ENCODE peak calls at places on chromosomes 7 and 10, in nine cellular contexts. K is HL-60, S is fibroblast of mammary gland, W is AG04449, D is dorsolateral prefrontal cortex, Q is stomach, P is Peyer's patch, G is pancreas, I is fibroblast of pulmonary artery. T is an unnamed sample.

GRCh38 chr10:95818663-95819062 is 62.7 kb downstream of the ENTPD1 start:
- DNase-seq in D (no peak), I (peak; percentile 90), G (no peak), P (no peak), W (peak; percentile 55), Q (no peak), K (no peak), S (peak; percentile 71), T (no peak)

GRCh38 chr10:71358292-71358691 is 38.4 kb upstream of the CDH23 start:
- DNase-seq in P (no peak), S (no peak), D (no peak), W (no peak), I (no peak), Q (no peak), G (no peak), K (no peak), T (no peak)

GRCh38 chr10:103256613-103257012 is 10.9 kb downstream of the RPEL1 start:
- DNase-seq in Q (no peak), I (no peak), P (no peak), K (no peak), W (no peak), G (no peak), S (no peak), D (no peak), T (no peak)

GRCh38 chr10:49005270-49005669 is 65.6 kb upstream of the LRRC18 start:
- DNase-seq in W (no peak), D (no peak), Q (no peak), K (no peak), P (no peak), G (no peak), S (no peak), I (no peak), T (no peak)

GRCh38 chr7:151245360-151246160 is 2.9 kb downstream of the SMARCD3 start:
- DNase-seq in P (peak; percentile 61), G (no peak), D (no peak), S (no peak), K (no peak), W (no peak), I (no peak), Q (peak; percentile 49), T (peak; percentile 74)

GRCh38 chr7:41538810-41539724 is 163.8 kb downstream of the INHBA start:
- DNase-seq in K (no peak), W (no peak), S (peak; percentile 38), P (no peak), I (peak; percentile 24), D (no peak), G (no peak), Q (no peak), T (no peak)

GRCh38 chr10:7410800-7411670 is at the start of gene SFMBT2:
- DNase-seq in S (peak; percentile 64), G (peak; percentile 50), P (peak; percentile 58), K (peak; percentile 37), W (no peak), I (peak; percentile 72), D (peak; percentile 64), Q (peak; percentile 51), T (peak; percentile 57)

GRCh38 chr7:155269766-155270585 is 27.7 kb upstream of the INSIG1 start:
- DNase-seq in Q (no peak), W (no peak), D (no peak), P (no peak), K (no peak), G (no peak), S (peak; percentile 83), I (peak; percentile 15), T (no peak)

GRCh38 chr10:3484306-3485187 is 300.5 kb downstream of the KLF6 start:
- DNase-seq in S (peak; percentile 46), D (no peak), G (no peak), K (no peak), W (no peak), I (peak; percentile 44), Q (no peak), P (peak; percentile 64), T (no peak)

GRCh38 chr10:131685576-131685975 is 215.2 kb upstream of the PPP2R2D start:
- DNase-seq in D (no peak), G (no peak), K (no peak), S (no peak), W (no peak), P (no peak), I (no peak), Q (no peak), T (no peak)

GRCh38 chr10:3043512-3044368 is 23.6 kb upstream of the PFKP start:
- DNase-seq in K (peak; percentile 52), S (peak; percentile 75), Q (peak; percentile 69), D (peak; percentile 65), I (peak; percentile 79), G (peak; percentile 39), W (no peak), P (peak; percentile 42), T (no peak)

GRCh38 chr7:145909956-145910611 is 206.5 kb upstream of the CNTNAP2 start:
- DNase-seq in K (peak; percentile 6), G (no peak), D (no peak), P (no peak), Q (no peak), I (peak; percentile 14), S (peak; percentile 13), W (no peak), T (no peak)

GRCh38 chr10:52701647-52702046 is 70.9 kb downstream of the MBL2 start:
- DNase-seq in S (no peak), I (no peak), Q (no peak), G (no peak), D (no peak), W (no peak), K (no peak), P (no peak), T (no peak)

GRCh38 chr10:14547826-14548225 is 217.1 kb upstream of the FRMD4A start:
- DNase-seq in P (no peak), K (no peak), G (no peak), Q (no peak), I (no peak), D (no peak), W (no peak), S (no peak), T (no peak)

GRCh38 chr10:46545861-46546590 is 10.4 kb downstream of the GPRIN2 start:
- DNase-seq in P (peak; percentile 14), D (peak; percentile 4), G (peak; percentile 14), S (no peak), K (no peak), W (no peak), Q (peak; percentile 24), I (no peak), T (peak; percentile 38)

GRCh38 chr10:21534611-21535493 is 820 bp downstream of the MLLT10 start:
- DNase-seq in D (peak; percentile 37), Q (peak; percentile 48), I (peak; percentile 55), P (peak; percentile 56), K (peak; percentile 10), G (peak; percentile 63), S (peak; percentile 52), W (no peak), T (peak; percentile 69)

GRCh38 chr10:8487346-8487745 is 432.9 kb downstream of the GATA3 start:
- DNase-seq in D (no peak), Q (no peak), W (no peak), S (no peak), G (no peak), P (no peak), I (no peak), K (no peak), T (no peak)

GRCh38 chr10:92087750-92088395 is 164.3 kb downstream of the BTAF1 start:
- DNase-seq in Q (peak; percentile 76), G (peak; percentile 63), W (no peak), I (peak; percentile 88), S (peak; percentile 82), K (peak; percentile 80), P (peak; percentile 76), D (peak; percentile 71), T (no peak)

GRCh38 chr10:102509387-102509786 is 5.6 kb downstream of the SUFU start:
- DNase-seq in S (peak; percentile 77), I (peak; percentile 72), K (peak; percentile 42), D (no peak), Q (no peak), G (no peak), P (no peak), W (no peak), T (no peak)

GRCh38 chr7:84331665-84332064 is 137.1 kb upstream of the SEMA3A start:
- DNase-seq in Q (no peak), W (no peak), G (no peak), K (no peak), D (no peak), P (no peak), S (no peak), I (no peak), T (no peak)

DNA sequence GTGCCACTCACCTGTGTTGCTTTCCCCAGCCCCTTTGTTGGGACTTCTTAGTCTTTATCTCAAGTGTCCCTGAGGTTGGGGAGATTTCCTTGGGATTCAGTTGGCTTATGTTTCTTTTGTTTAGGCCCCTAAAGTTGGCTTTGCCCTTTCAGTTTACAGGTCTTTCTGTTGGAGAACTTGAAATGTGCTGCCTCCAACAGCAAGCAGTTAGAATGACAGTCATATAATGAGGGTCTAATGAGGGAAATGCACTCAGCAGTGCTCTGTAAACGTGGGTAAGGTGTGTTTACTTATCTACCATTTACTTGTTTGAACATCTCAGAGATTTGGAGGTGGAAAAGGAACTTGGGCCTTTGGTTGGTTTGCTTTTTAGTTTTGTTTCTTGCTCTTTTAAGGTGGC is 191.4 kb upstream of the STK17A start:
- DNase-seq in S (no peak), K (no peak), D (no peak), P (no peak), W (no peak), I (no peak), Q (no peak), G (no peak), T (no peak)
- TF ChIP-seq CTCF in S (no peak), K (no peak), D (no peak), P (no peak), W (no peak), I (no peak), Q (no peak), G (no peak), T (no peak)

GRCh38 chr7:116554911-116555310 is 30.1 kb downstream of the CAV1 start:
- DNase-seq in D (no peak), P (no peak), G (no peak), K (no peak), W (no peak), Q (no peak), I (no peak), S (no peak), T (no peak)
- TF ChIP-seq CTCF in D (no peak), P (no peak), G (no peak), K (no peak), W (no peak), Q (no peak), I (no peak), S (no peak), T (no peak)

GRCh38 chr7:116341222-116341907 is 131.0 kb downstream of the TES start:
- DNase-seq in Q (no peak), K (no peak), D (no peak), P (no peak), W (no peak), S (no peak), I (peak; percentile 20), G (no peak), T (no peak)
- TF ChIP-seq CTCF in Q (no peak), K (no peak), D (peak; percentile 57), P (no peak), W (peak; percentile 12), S (peak; percentile 34), I (peak; percentile 26), G (no peak), T (no peak)

DNA sequence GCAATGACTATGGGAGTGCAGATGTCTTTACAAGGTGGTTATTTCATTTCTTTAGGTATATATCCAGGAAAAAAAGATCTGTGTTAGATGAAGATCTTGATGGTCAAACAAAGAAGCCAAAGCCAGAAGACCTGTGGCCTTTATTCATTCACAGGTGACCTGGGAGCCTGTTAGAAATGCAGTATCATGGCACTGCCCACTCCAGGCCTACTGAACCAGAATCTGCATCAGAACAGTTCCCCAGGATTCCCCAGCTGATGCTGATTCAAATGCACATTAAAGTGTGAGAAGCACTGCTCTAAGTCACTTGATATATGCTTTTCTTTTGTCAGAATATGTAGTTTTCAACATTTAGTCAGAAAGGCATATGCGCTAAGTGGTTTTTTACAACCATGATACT is 251.1 kb downstream of the IPMK start:
- DNase-seq in Q (no peak), K (no peak), G (no peak), D (no peak), I (no peak), P (no peak), W (no peak), S (no peak), T (no peak)
- TF ChIP-seq CTCF in Q (no peak), K (no peak), G (no peak), D (no peak), I (no peak), P (no peak), W (no peak), S (no peak), T (no peak)